ENCODE peak calls at places on chromosomes 12 and 14, in six cellular contexts. One of them, this sample, is unnamed.

GRCh38 chr14:31842905-31843304 is 234.2 kb upstream of the ARHGAP5 start:
- DNase-seq in cerebellum: no peak
- DNase-seq in NCI-H226: peak
- DNase-seq in GM03348: peak
- DNase-seq in neural progenitor cell: no peak
- DNase-seq in HFF-Myc: no peak
- DNase-seq in this sample: no peak

GRCh38 chr12:111322336-111323250 is 46.3 kb downstream of the PHETA1 start:
- DNase-seq in cerebellum: no peak
- DNase-seq in NCI-H226: no peak
- DNase-seq in GM03348: peak
- DNase-seq in neural progenitor cell: no peak
- DNase-seq in HFF-Myc: peak
- DNase-seq in this sample: no peak

GRCh38 chr12:117596968-117597367 is 235.5 kb upstream of the NOS1 start:
- DNase-seq in cerebellum: no peak
- DNase-seq in NCI-H226: no peak
- DNase-seq in GM03348: no peak
- DNase-seq in neural progenitor cell: no peak
- DNase-seq in HFF-Myc: no peak
- DNase-seq in this sample: no peak

GRCh38 chr14:99241314-99242035 is 30.5 kb downstream of the BCL11B start:
- DNase-seq in cerebellum: peak
- DNase-seq in NCI-H226: no peak
- DNase-seq in GM03348: no peak
- DNase-seq in neural progenitor cell: no peak
- DNase-seq in HFF-Myc: no peak
- DNase-seq in this sample: no peak

GRCh38 chr14:39265741-39266588 is 32.2 kb downstream of the MIA2 start:
- DNase-seq in cerebellum: no peak
- DNase-seq in NCI-H226: no peak
- DNase-seq in GM03348: peak
- DNase-seq in neural progenitor cell: no peak
- DNase-seq in HFF-Myc: no peak
- DNase-seq in this sample: no peak

GRCh38 chr12:15834575-15834974 is 45.4 kb upstream of the EPS8 start:
- DNase-seq in cerebellum: no peak
- DNase-seq in NCI-H226: no peak
- DNase-seq in GM03348: no peak
- DNase-seq in neural progenitor cell: no peak
- DNase-seq in HFF-Myc: no peak
- DNase-seq in this sample: no peak

GRCh38 chr12:114770323-114770722 is 86.3 kb upstream of the TBX3 start:
- DNase-seq in cerebellum: no peak
- DNase-seq in NCI-H226: no peak
- DNase-seq in GM03348: no peak
- DNase-seq in neural progenitor cell: no peak
- DNase-seq in HFF-Myc: no peak
- DNase-seq in this sample: peak

GRCh38 chr14:76346391-76347160 is 29.4 kb upstream of the ESRRB start:
- DNase-seq in cerebellum: no peak
- DNase-seq in NCI-H226: no peak
- DNase-seq in GM03348: no peak
- DNase-seq in neural progenitor cell: no peak
- DNase-seq in HFF-Myc: peak
- DNase-seq in this sample: no peak

GRCh38 chr12:34402899-34403705 is 380.8 kb downstream of the ALG10 start:
- DNase-seq in cerebellum: no peak
- DNase-seq in NCI-H226: no peak
- DNase-seq in GM03348: peak
- DNase-seq in neural progenitor cell: no peak
- DNase-seq in HFF-Myc: no peak
- DNase-seq in this sample: no peak

GRCh38 chr12:116613256-116613655 is 54.1 kb downstream of the MAP1LC3B2 start:
- DNase-seq in cerebellum: no peak
- DNase-seq in NCI-H226: no peak
- DNase-seq in GM03348: no peak
- DNase-seq in neural progenitor cell: no peak
- DNase-seq in HFF-Myc: no peak
- DNase-seq in this sample: no peak

GRCh38 chr14:61287196-61287595 is 6.1 kb upstream of the TMEM30B start:
- DNase-seq in cerebellum: no peak
- DNase-seq in NCI-H226: no peak
- DNase-seq in GM03348: no peak
- DNase-seq in neural progenitor cell: no peak
- DNase-seq in HFF-Myc: no peak
- DNase-seq in this sample: no peak

GRCh38 chr14:60618200-60618599 is 31.1 kb downstream of the SIX1 start:
- DNase-seq in cerebellum: no peak
- DNase-seq in NCI-H226: no peak
- DNase-seq in GM03348: no peak
- DNase-seq in neural progenitor cell: no peak
- DNase-seq in HFF-Myc: no peak
- DNase-seq in this sample: no peak

GRCh38 chr14:105076805-105077648 is 11.8 kb upstream of the GPR132 start:
- DNase-seq in cerebellum: no peak
- DNase-seq in NCI-H226: no peak
- DNase-seq in GM03348: no peak
- DNase-seq in neural progenitor cell: no peak
- DNase-seq in HFF-Myc: no peak
- DNase-seq in this sample: no peak

GRCh38 chr12:51009038-51009437 is 17.1 kb downstream of the SLC11A2 start:
- DNase-seq in cerebellum: no peak
- DNase-seq in NCI-H226: no peak
- DNase-seq in GM03348: no peak
- DNase-seq in neural progenitor cell: no peak
- DNase-seq in HFF-Myc: no peak
- DNase-seq in this sample: no peak

GRCh38 chr12:2944401-2945047 is 14.7 kb upstream of the TEAD4 start:
- DNase-seq in cerebellum: peak
- DNase-seq in NCI-H226: peak
- DNase-seq in GM03348: peak
- DNase-seq in neural progenitor cell: peak
- DNase-seq in HFF-Myc: no peak
- DNase-seq in this sample: peak

GRCh38 chr12:44873898-44874297 is 2.2 kb downstream of the NELL2 start:
- DNase-seq in cerebellum: peak
- DNase-seq in NCI-H226: no peak
- DNase-seq in GM03348: peak
- DNase-seq in neural progenitor cell: no peak
- DNase-seq in HFF-Myc: no peak
- DNase-seq in this sample: peak

GRCh38 chr14:21913759-21914158 is 240.1 kb upstream of the OR4E1 start:
- DNase-seq in cerebellum: no peak
- DNase-seq in NCI-H226: peak
- DNase-seq in GM03348: peak
- DNase-seq in neural progenitor cell: peak
- DNase-seq in HFF-Myc: peak
- DNase-seq in this sample: peak

GRCh38 chr12:89084751-89085150 is 267.6 kb downstream of the DUSP6 start:
- DNase-seq in cerebellum: no peak
- DNase-seq in NCI-H226: no peak
- DNase-seq in GM03348: peak
- DNase-seq in neural progenitor cell: no peak
- DNase-seq in HFF-Myc: no peak
- DNase-seq in this sample: no peak

GRCh38 chr14:61607570-61608244 is 87.6 kb upstream of the HIF1A start:
- DNase-seq in cerebellum: no peak
- DNase-seq in NCI-H226: no peak
- DNase-seq in GM03348: no peak
- DNase-seq in neural progenitor cell: peak
- DNase-seq in HFF-Myc: no peak
- DNase-seq in this sample: no peak

GRCh38 chr14:91744068-91744480 is 12.2 kb upstream of the CATSPERB start:
- DNase-seq in cerebellum: no peak
- DNase-seq in NCI-H226: no peak
- DNase-seq in GM03348: no peak
- DNase-seq in neural progenitor cell: no peak
- DNase-seq in HFF-Myc: no peak
- DNase-seq in this sample: no peak

GRCh38 chr14:95258754-95259593 is 60.7 kb downstream of the CLMN start:
- DNase-seq in cerebellum: no peak
- DNase-seq in NCI-H226: no peak
- DNase-seq in GM03348: no peak
- DNase-seq in neural progenitor cell: no peak
- DNase-seq in HFF-Myc: no peak
- DNase-seq in this sample: peak

This sample was measured in A549.